ENCODE peak calls at places on chromosome 15, in seven cellular contexts. W is foreskin fibroblast, Z is hepatocyte, K is uterus, R is K562, E is cardiac muscle cell, V is endodermal cell. M is an unnamed sample.

GRCh38 chr15:55879181-55879580 is 114.2 kb downstream of the NEDD4 start:
- DNase-seq in E (peak), W (no peak), Z (no peak), R (no peak), V (no peak), K (no peak), M (no peak)

GRCh38 chr15:39539466-39539865 is 41.4 kb upstream of the THBS1 start:
- DNase-seq in K (no peak), Z (no peak), R (no peak), V (no peak), E (no peak), W (no peak), M (no peak)

GRCh38 chr15:89770041-89770440 is 6.1 kb upstream of the MESP2 start:
- DNase-seq in E (peak), Z (no peak), R (no peak), W (peak), V (no peak), K (no peak), M (no peak)

GRCh38 chr15:73328149-73328820 is 40.5 kb downstream of the HCN4 start:
- DNase-seq in E (no peak), R (no peak), K (no peak), V (no peak), Z (no peak), W (no peak), M (no peak)

GRCh38 chr15:95669146-95669922 is 661.2 kb upstream of the NR2F2 start:
- DNase-seq in E (peak), R (no peak), W (no peak), Z (no peak), V (no peak), K (peak), M (no peak)

GRCh38 chr15:54815546-54815945 is 381.2 kb downstream of the RSL24D1 start:
- DNase-seq in Z (no peak), W (no peak), V (no peak), K (no peak), E (no peak), R (no peak), M (no peak)

GRCh38 chr15:39084683-39085530 is 496.0 kb upstream of the THBS1 start:
- DNase-seq in W (peak), V (no peak), E (peak), Z (no peak), R (no peak), K (peak), M (no peak)

GRCh38 chr15:83015361-83015760 is 3.9 kb upstream of the C15orf40 start:
- DNase-seq in K (no peak), W (no peak), R (no peak), E (no peak), Z (no peak), V (no peak), M (no peak)

GRCh38 chr15:57133127-57133968 is 214.9 kb downstream of the TCF12 start:
- DNase-seq in V (no peak), R (no peak), K (no peak), Z (no peak), E (no peak), W (no peak), M (peak)

GRCh38 chr15:34699968-34700640 is 54.7 kb downstream of the GJD2 start:
- DNase-seq in E (peak), R (no peak), Z (no peak), W (no peak), K (no peak), V (no peak), M (no peak)

GRCh38 chr15:85854345-85855097 is 59.8 kb upstream of the KLHL25 start:
- DNase-seq in W (peak), K (peak), E (peak), R (peak), V (peak), Z (peak), M (no peak)

GRCh38 chr15:58513681-58514336 is 82.0 kb downstream of the LIPC start:
- DNase-seq in K (no peak), R (no peak), Z (no peak), W (no peak), V (peak), E (no peak), M (no peak)

GRCh38 chr15:101246391-101246790 is 5.5 kb downstream of the CHSY1 start:
- DNase-seq in V (no peak), R (no peak), Z (no peak), W (no peak), K (no peak), E (no peak), M (no peak)

GRCh38 chr15:67335534-67336222 is 81.1 kb downstream of the IQCH start:
- DNase-seq in Z (no peak), E (no peak), V (no peak), K (no peak), W (no peak), R (no peak), M (no peak)

GRCh38 chr15:75920079-75920478 is 16.4 kb downstream of the FBXO22 start:
- DNase-seq in Z (no peak), E (no peak), V (no peak), K (no peak), R (no peak), W (peak), M (no peak)

GRCh38 chr15:39589193-39589814 is 8.4 kb downstream of the THBS1 start:
- DNase-seq in K (no peak), R (no peak), W (peak), E (peak), Z (no peak), V (no peak), M (no peak)

GRCh38 chr15:92809880-92810361 is 90.2 kb upstream of the CHD2 start:
- DNase-seq in E (peak), K (peak), V (peak), W (no peak), Z (peak), R (peak), M (no peak)

GRCh38 chr15:73190189-73190601 is 137.9 kb downstream of the NEO1 start:
- DNase-seq in W (no peak), E (peak), V (no peak), Z (no peak), R (peak), K (no peak), M (no peak)

DNA sequence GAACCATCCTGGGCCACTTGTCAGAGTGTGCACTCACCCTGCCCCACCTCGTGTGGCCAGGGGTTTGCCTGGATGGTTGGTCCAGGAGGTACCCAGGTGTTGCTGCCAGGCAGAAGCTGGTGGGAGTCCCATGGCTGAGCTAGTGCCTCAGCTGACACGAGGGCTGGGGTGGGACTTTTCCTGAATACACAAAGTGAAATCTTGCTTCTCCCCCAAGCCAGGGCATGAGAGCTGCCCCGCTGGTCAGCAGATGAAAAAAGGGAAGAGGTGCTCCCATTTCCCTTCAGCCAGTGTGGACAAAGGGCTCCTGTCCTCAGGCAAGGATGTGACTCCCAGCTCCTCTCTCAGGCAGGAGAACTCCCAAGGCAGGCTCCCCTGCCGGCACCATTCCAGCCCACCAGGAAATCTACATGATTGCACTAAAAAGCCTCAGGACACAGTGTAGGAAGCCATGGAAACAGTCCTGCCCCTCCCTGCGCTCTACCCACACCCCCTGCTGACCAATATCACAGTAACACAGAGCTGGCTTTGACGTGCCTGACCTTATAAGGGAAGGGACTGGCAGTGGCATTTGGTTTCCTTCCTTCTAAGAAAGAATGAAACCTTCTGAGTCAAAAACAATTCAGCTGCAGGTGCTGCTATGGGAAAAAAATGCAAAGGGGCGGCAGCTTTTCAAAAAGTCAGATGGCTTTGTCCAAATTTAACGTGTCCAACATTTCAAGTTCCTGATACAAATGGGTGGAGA is 33.9 kb downstream of the MYO5C start:
- DNase-seq in Z (peak), K (peak), R (no peak), V (peak), E (peak), W (peak), M (peak)
- TF ChIP-seq CTCF in Z (no peak), K (no peak), R (no peak), V (peak), E (no peak), W (no peak), M (peak)

GRCh38 chr15:45114751-45115085 is 592 bp downstream of the DUOXA2 start:
- DNase-seq in E (no peak), K (no peak), R (no peak), W (no peak), Z (no peak), V (no peak), M (no peak)
- H3K4me3 ChIP-seq in E (no peak), K (no peak), R (no peak), W (no peak), Z (no peak), V (no peak), M (no peak)

GRCh38 chr15:90892498-90893174 is 8.3 kb downstream of the FES start:
- DNase-seq in R (no peak), Z (no peak), K (no peak), V (no peak), W (no peak), E (no peak), M (no peak)

GRCh38 chr15:90891346-90891949 is 7.1 kb downstream of the FES start:
- DNase-seq in R (no peak), Z (no peak), V (no peak), W (no peak), K (no peak), E (no peak), M (no peak)

GRCh38 chr15:90892023-90892422 is 7.7 kb downstream of the FES start:
- DNase-seq in R (no peak), E (no peak), W (no peak), Z (no peak), K (no peak), V (no peak), M (no peak)

GRCh38 chr15:90893175-90894090 is 9.1 kb downstream of the FES start:
- DNase-seq in E (no peak), W (no peak), R (peak), K (no peak), Z (no peak), V (no peak), M (no peak)

GRCh38 chr15:90895571-90896117 is 7.5 kb upstream of the MAN2A2 start:
- DNase-seq in V (peak), Z (no peak), E (no peak), W (peak), R (peak), K (no peak), M (no peak)
- TF ChIP-seq CTCF in V (peak), Z (no peak), E (no peak), W (no peak), R (peak), K (no peak), M (no peak)

GRCh38 chr15:70385052-70385451 is 287.3 kb upstream of the TLE3 start:
- DNase-seq in E (no peak), Z (no peak), V (no peak), W (no peak), R (no peak), K (no peak), M (no peak)

GRCh38 chr15:70387086-70387485 is 289.4 kb upstream of the TLE3 start:
- DNase-seq in Z (no peak), W (no peak), R (no peak), V (peak), K (no peak), E (no peak), M (no peak)

GRCh38 chr15:70390723-70391122 is 293.0 kb upstream of the TLE3 start:
- DNase-seq in K (no peak), W (no peak), Z (no peak), V (no peak), E (no peak), R (no peak), M (no peak)

GRCh38 chr15:70385711-70386110 is 288.0 kb upstream of the TLE3 start:
- DNase-seq in W (no peak), R (no peak), K (no peak), Z (no peak), E (no peak), V (no peak), M (no peak)

GRCh38 chr15:70387993-70388392 is 290.3 kb upstream of the TLE3 start:
- DNase-seq in K (no peak), V (no peak), R (no peak), W (no peak), E (no peak), Z (no peak), M (no peak)
- H3K4me3 ChIP-seq in K (no peak), V (no peak), R (no peak), W (no peak), E (no peak), Z (no peak), M (no peak)